ENCODE peak calls at places on chromosomes 2 and 18, in six cellular contexts. H is stimulated activated CD4-positive, alpha-beta T cell treated with anti-CD3 and anti-CD28 coated beads, Interleukin-4, amount 100 ng/mL, for 24 hours; K is GM04503; P is nephron progenitor cell; X is GM23248; R is putamen. E is an unnamed sample.

GRCh38 chr2:43171789-43172188 is 54.6 kb downstream of the ZFP36L2 start:
- DNase-seq in H (no peak), R (no peak), K (peak; percentile 17), X (peak; percentile 31), P (no peak), E (no peak)

GRCh38 chr2:79971807-79972206 is 332.7 kb downstream of the LRRTM1 start:
- DNase-seq in P (no peak), K (no peak), X (peak; percentile 40), R (no peak), H (no peak), E (no peak)

GRCh38 chr2:142857247-142858154 is 20.0 kb upstream of the KYNU start:
- DNase-seq in K (no peak), H (no peak), R (no peak), X (peak; percentile 62), P (no peak), E (no peak)

GRCh38 chr2:49948091-49948490 is 793.8 kb upstream of the FSHR start:
- DNase-seq in X (no peak), K (no peak), R (no peak), P (no peak), H (no peak), E (no peak)

GRCh38 chr2:118387509-118387908 is 299.2 kb downstream of the INSIG2 start:
- DNase-seq in R (no peak), P (no peak), H (no peak), K (peak; percentile 76), X (peak; percentile 81), E (no peak)

GRCh38 chr2:159045545-159046454 is 77.4 kb downstream of the TANC1 start:
- DNase-seq in P (no peak), R (no peak), X (no peak), H (no peak), K (no peak), E (no peak)

GRCh38 chr18:70991577-70991976 is 702.7 kb downstream of the SOCS6 start:
- DNase-seq in P (no peak), K (no peak), H (no peak), R (no peak), X (peak; percentile 43), E (no peak)

GRCh38 chr18:63439334-63439733 is 17.1 kb upstream of the VPS4B start:
- DNase-seq in X (peak; percentile 74), H (peak; percentile 54), R (peak; percentile 54), P (peak; percentile 50), K (no peak), E (no peak)

GRCh38 chr2:181317511-181317910 is 139.7 kb upstream of the ITGA4 start:
- DNase-seq in P (no peak), K (no peak), H (no peak), R (no peak), X (peak; percentile 6), E (no peak)

GRCh38 chr2:211367252-211367651 is 810.9 kb downstream of the CPS1 start:
- DNase-seq in R (no peak), H (no peak), K (no peak), X (no peak), P (no peak), E (no peak)